ENCODE peak calls at places on chromosome 4, in six cellular contexts. W, J, D, G, Y and S are unnamed samples.

GRCh38 chr4:139907001-139907809 is 241.6 kb downstream of the MGST2 start:
- DNase-seq in J (no peak), D (no peak), Y (no peak), W (no peak), G (no peak), S (no peak)

GRCh38 chr4:55397521-55398321 is 2.0 kb downstream of the TMEM165 start:
- DNase-seq in G (no peak), D (peak), J (no peak), Y (no peak), W (no peak), S (no peak)

GRCh38 chr4:100823993-100824323 is 306.1 kb upstream of the EMCN start:
- DNase-seq in W (no peak), D (no peak), Y (no peak), G (no peak), J (no peak), S (no peak)

GRCh38 chr4:106624674-106625073 is 256.1 kb upstream of the GIMD1 start:
- DNase-seq in G (no peak), Y (no peak), D (no peak), J (no peak), W (no peak), S (no peak)

GRCh38 chr4:7045961-7046921 is 3.1 kb downstream of the TADA2B start:
- DNase-seq in W (no peak), G (no peak), Y (no peak), D (no peak), J (peak), S (no peak)

GRCh38 chr4:6076391-6076790 is 58.2 kb upstream of the C4orf50 start:
- DNase-seq in Y (no peak), J (no peak), W (no peak), G (no peak), D (no peak), S (no peak)

GRCh38 chr4:88415982-88416381 is 37.3 kb downstream of the HERC6 start:
- DNase-seq in D (no peak), G (no peak), W (no peak), J (no peak), Y (no peak), S (no peak)

GRCh38 chr4:70133473-70133872 is 20.6 kb upstream of the PRR27 start:
- DNase-seq in W (no peak), Y (no peak), J (no peak), D (no peak), G (no peak), S (no peak)

GRCh38 chr4:7237863-7238262 is 45.5 kb downstream of the SORCS2 start:
- DNase-seq in D (no peak), G (no peak), J (no peak), W (no peak), Y (no peak), S (no peak)

GRCh38 chr4:169109276-169109675 is 99.2 kb upstream of the CBR4 start:
- DNase-seq in G (no peak), Y (no peak), D (no peak), W (no peak), J (no peak), S (no peak)